ENCODE peak calls at places on chromosomes 16 and 17, in nine cellular contexts. One of them, this sample, is unnamed.

GRCh38 chr16:68744744-68745280 is 7.7 kb downstream of the CDH1 start:
- DNase-seq in SK-N-SH: no peak
- DNase-seq in keratinocyte: no peak
- DNase-seq in Karpas-422: no peak
- DNase-seq in IMR-90: peak; percentile 5
- DNase-seq in GM23248: peak; percentile 56
- DNase-seq in OCI-LY7: no peak
- DNase-seq in neural progenitor cell: no peak
- DNase-seq in A549: peak; percentile 84
- DNase-seq in this sample: peak; percentile 18

GRCh38 chr16:64621616-64622015 is 500.2 kb downstream of the CDH11 start:
- DNase-seq in SK-N-SH: no peak
- DNase-seq in keratinocyte: no peak
- DNase-seq in Karpas-422: no peak
- DNase-seq in IMR-90: no peak
- DNase-seq in GM23248: peak; percentile 61
- DNase-seq in OCI-LY7: no peak
- DNase-seq in neural progenitor cell: no peak
- DNase-seq in A549: no peak
- DNase-seq in this sample: no peak

GRCh38 chr16:3825103-3825502 is 55.4 kb downstream of the CREBBP start:
- DNase-seq in SK-N-SH: no peak
- DNase-seq in keratinocyte: no peak
- DNase-seq in Karpas-422: no peak
- DNase-seq in IMR-90: peak; percentile 45
- DNase-seq in GM23248: peak; percentile 76
- DNase-seq in OCI-LY7: no peak
- DNase-seq in neural progenitor cell: no peak
- DNase-seq in A549: no peak
- DNase-seq in this sample: peak; percentile 77

GRCh38 chr17:66755101-66755943 is 79.6 kb upstream of the CACNG5 start:
- DNase-seq in SK-N-SH: no peak
- DNase-seq in keratinocyte: no peak
- DNase-seq in Karpas-422: no peak
- DNase-seq in IMR-90: no peak
- DNase-seq in GM23248: no peak
- DNase-seq in OCI-LY7: no peak
- DNase-seq in neural progenitor cell: no peak
- DNase-seq in A549: no peak
- DNase-seq in this sample: no peak

GRCh38 chr16:71882505-71883192 is 1.3 kb downstream of the ZNF821 start:
- DNase-seq in SK-N-SH: peak; percentile 77
- DNase-seq in keratinocyte: peak; percentile 62
- DNase-seq in Karpas-422: peak; percentile 96
- DNase-seq in IMR-90: peak; percentile 75
- DNase-seq in GM23248: peak; percentile 81
- DNase-seq in OCI-LY7: peak; percentile 90
- DNase-seq in neural progenitor cell: peak; percentile 86
- DNase-seq in A549: peak; percentile 83
- DNase-seq in this sample: peak; percentile 46

GRCh38 chr16:84687715-84688114 is 12.1 kb upstream of the USP10 start:
- DNase-seq in SK-N-SH: no peak
- DNase-seq in keratinocyte: no peak
- DNase-seq in Karpas-422: no peak
- DNase-seq in IMR-90: peak; percentile 96
- DNase-seq in GM23248: peak; percentile 95
- DNase-seq in OCI-LY7: peak; percentile 76
- DNase-seq in neural progenitor cell: no peak
- DNase-seq in A549: no peak
- DNase-seq in this sample: peak; percentile 92

GRCh38 chr16:16062023-16062932 is 112.9 kb downstream of the ABCC1 start:
- DNase-seq in SK-N-SH: no peak
- DNase-seq in keratinocyte: no peak
- DNase-seq in Karpas-422: no peak
- DNase-seq in IMR-90: no peak
- DNase-seq in GM23248: no peak
- DNase-seq in OCI-LY7: peak; percentile 70
- DNase-seq in neural progenitor cell: peak; percentile 11
- DNase-seq in A549: no peak
- DNase-seq in this sample: no peak

GRCh38 chr17:17032131-17032692 is 10.0 kb upstream of the MPRIP start:
- DNase-seq in SK-N-SH: peak; percentile 85
- DNase-seq in keratinocyte: peak; percentile 75
- DNase-seq in Karpas-422: no peak
- DNase-seq in IMR-90: peak; percentile 89
- DNase-seq in GM23248: peak; percentile 97
- DNase-seq in OCI-LY7: no peak
- DNase-seq in neural progenitor cell: peak; percentile 18
- DNase-seq in A549: peak; percentile 89
- DNase-seq in this sample: peak; percentile 95

GRCh38 chr16:53974484-53975115 is 270.6 kb downstream of the FTO start:
- DNase-seq in SK-N-SH: no peak
- DNase-seq in keratinocyte: no peak
- DNase-seq in Karpas-422: no peak
- DNase-seq in IMR-90: peak; percentile 75
- DNase-seq in GM23248: peak; percentile 8
- DNase-seq in OCI-LY7: no peak
- DNase-seq in neural progenitor cell: no peak
- DNase-seq in A549: no peak
- DNase-seq in this sample: no peak

GRCh38 chr17:30203471-30203981 is 32.0 kb downstream of the SLC6A4 start:
- DNase-seq in SK-N-SH: peak; percentile 1
- DNase-seq in keratinocyte: no peak
- DNase-seq in Karpas-422: no peak
- DNase-seq in IMR-90: no peak
- DNase-seq in GM23248: no peak
- DNase-seq in OCI-LY7: no peak
- DNase-seq in neural progenitor cell: no peak
- DNase-seq in A549: no peak
- DNase-seq in this sample: no peak

GRCh38 chr17:43945074-43945824 is 3.0 kb upstream of the PPY start:
- DNase-seq in SK-N-SH: no peak
- DNase-seq in keratinocyte: no peak
- DNase-seq in Karpas-422: no peak
- DNase-seq in IMR-90: peak; percentile 30
- DNase-seq in GM23248: peak; percentile 54
- DNase-seq in OCI-LY7: no peak
- DNase-seq in neural progenitor cell: no peak
- DNase-seq in A549: no peak
- DNase-seq in this sample: peak; percentile 20

GRCh38 chr16:17377360-17378324 is 93.1 kb downstream of the XYLT1 start:
- DNase-seq in SK-N-SH: no peak
- DNase-seq in keratinocyte: no peak
- DNase-seq in Karpas-422: no peak
- DNase-seq in IMR-90: no peak
- DNase-seq in GM23248: peak; percentile 50
- DNase-seq in OCI-LY7: peak; percentile 73
- DNase-seq in neural progenitor cell: peak; percentile 84
- DNase-seq in A549: no peak
- DNase-seq in this sample: peak; percentile 46

GRCh38 chr16:77502448-77502847 is 67.6 kb upstream of the ADAMTS18 start:
- DNase-seq in SK-N-SH: no peak
- DNase-seq in keratinocyte: no peak
- DNase-seq in Karpas-422: no peak
- DNase-seq in IMR-90: no peak
- DNase-seq in GM23248: no peak
- DNase-seq in OCI-LY7: no peak
- DNase-seq in neural progenitor cell: no peak
- DNase-seq in A549: no peak
- DNase-seq in this sample: no peak

GRCh38 chr16:88460496-88461169 is 7.6 kb downstream of the ZFPM1 start:
- DNase-seq in SK-N-SH: no peak
- DNase-seq in keratinocyte: no peak
- DNase-seq in Karpas-422: no peak
- DNase-seq in IMR-90: no peak
- DNase-seq in GM23248: no peak
- DNase-seq in OCI-LY7: no peak
- DNase-seq in neural progenitor cell: no peak
- DNase-seq in A549: no peak
- DNase-seq in this sample: no peak

GRCh38 chr16:88458773-88459235 is 5.7 kb downstream of the ZFPM1 start:
- DNase-seq in SK-N-SH: no peak
- DNase-seq in keratinocyte: no peak
- DNase-seq in Karpas-422: no peak
- DNase-seq in IMR-90: no peak
- DNase-seq in GM23248: no peak
- DNase-seq in OCI-LY7: no peak
- DNase-seq in neural progenitor cell: no peak
- DNase-seq in A549: no peak
- DNase-seq in this sample: no peak

GRCh38 chr16:88461291-88462269 is 8.5 kb downstream of the ZFPM1 start:
- DNase-seq in SK-N-SH: no peak
- DNase-seq in keratinocyte: no peak
- DNase-seq in Karpas-422: no peak
- DNase-seq in IMR-90: no peak
- DNase-seq in GM23248: no peak
- DNase-seq in OCI-LY7: no peak
- DNase-seq in neural progenitor cell: peak; percentile 83
- DNase-seq in A549: no peak
- DNase-seq in this sample: no peak

GRCh38 chr16:88458039-88458772 is 5.1 kb downstream of the ZFPM1 start:
- DNase-seq in SK-N-SH: peak; percentile 88
- DNase-seq in keratinocyte: no peak
- DNase-seq in Karpas-422: no peak
- DNase-seq in IMR-90: no peak
- DNase-seq in GM23248: no peak
- DNase-seq in OCI-LY7: no peak
- DNase-seq in neural progenitor cell: no peak
- DNase-seq in A549: no peak
- DNase-seq in this sample: no peak

GRCh38 chr16:88459366-88460055 is 6.4 kb downstream of the ZFPM1 start:
- DNase-seq in SK-N-SH: no peak
- DNase-seq in keratinocyte: no peak
- DNase-seq in Karpas-422: no peak
- DNase-seq in IMR-90: no peak
- DNase-seq in GM23248: no peak
- DNase-seq in OCI-LY7: no peak
- DNase-seq in neural progenitor cell: no peak
- DNase-seq in A549: no peak
- DNase-seq in this sample: no peak
- H3K4me2 ChIP-seq in SK-N-SH: no peak overlapping the region
- H3K4me2 ChIP-seq in keratinocyte: no peak overlapping the region
- H3K4me2 ChIP-seq in Karpas-422: no peak overlapping the region
- H3K4me2 ChIP-seq in IMR-90: no peak overlapping the region
- H3K4me2 ChIP-seq in GM23248: no peak overlapping the region
- H3K4me2 ChIP-seq in OCI-LY7: no peak overlapping the region
- H3K4me2 ChIP-seq in neural progenitor cell: no peak overlapping the region
- H3K4me2 ChIP-seq in A549: no peak overlapping the region
- H3K4me2 ChIP-seq in this sample: no peak overlapping the region

GRCh38 chr16:48244863-48245195 is 729 bp downstream of the LONP2 start:
- DNase-seq in SK-N-SH: no peak
- DNase-seq in keratinocyte: no peak
- DNase-seq in Karpas-422: no peak
- DNase-seq in IMR-90: no peak
- DNase-seq in GM23248: no peak
- DNase-seq in OCI-LY7: no peak
- DNase-seq in neural progenitor cell: no peak
- DNase-seq in A549: no peak
- DNase-seq in this sample: no peak
- H3K4me2 ChIP-seq in SK-N-SH: peak overlapping the region; percentile 87
- H3K4me2 ChIP-seq in keratinocyte: peak overlapping the region; percentile 84
- H3K4me2 ChIP-seq in Karpas-422: peak overlapping the region; percentile 87
- H3K4me2 ChIP-seq in IMR-90: peak overlapping the region; percentile 91
- H3K4me2 ChIP-seq in GM23248: peak overlapping the region; percentile 98
- H3K4me2 ChIP-seq in OCI-LY7: peak overlapping the region; percentile 75
- H3K4me2 ChIP-seq in neural progenitor cell: peak overlapping the region; percentile 92
- H3K4me2 ChIP-seq in A549: peak overlapping the region; percentile 93
- H3K4me2 ChIP-seq in this sample: peak overlapping the region; percentile 92

GRCh38 chr17:4582691-4583090 is 1.6 kb upstream of the SMTNL2 start:
- DNase-seq in SK-N-SH: no peak
- DNase-seq in keratinocyte: no peak
- DNase-seq in Karpas-422: no peak
- DNase-seq in IMR-90: no peak
- DNase-seq in GM23248: no peak
- DNase-seq in OCI-LY7: no peak
- DNase-seq in neural progenitor cell: no peak
- DNase-seq in A549: no peak
- DNase-seq in this sample: no peak
- H3K4me2 ChIP-seq in SK-N-SH: no peak overlapping the region
- H3K4me2 ChIP-seq in keratinocyte: no peak overlapping the region
- H3K4me2 ChIP-seq in Karpas-422: no peak overlapping the region
- H3K4me2 ChIP-seq in IMR-90: no peak overlapping the region
- H3K4me2 ChIP-seq in GM23248: no peak overlapping the region
- H3K4me2 ChIP-seq in OCI-LY7: no peak overlapping the region
- H3K4me2 ChIP-seq in neural progenitor cell: no peak overlapping the region
- H3K4me2 ChIP-seq in A549: no peak overlapping the region
- H3K4me2 ChIP-seq in this sample: no peak overlapping the region

GRCh38 chr16:58466396-58466795 is 33.5 kb upstream of the NDRG4 start:
- DNase-seq in SK-N-SH: no peak
- DNase-seq in keratinocyte: no peak
- DNase-seq in Karpas-422: no peak
- DNase-seq in IMR-90: no peak
- DNase-seq in GM23248: no peak
- DNase-seq in OCI-LY7: no peak
- DNase-seq in neural progenitor cell: no peak
- DNase-seq in A549: no peak
- DNase-seq in this sample: no peak

GRCh38 chr16:58471209-58471975 is 28.6 kb upstream of the NDRG4 start:
- DNase-seq in SK-N-SH: no peak
- DNase-seq in keratinocyte: no peak
- DNase-seq in Karpas-422: no peak
- DNase-seq in IMR-90: no peak
- DNase-seq in GM23248: no peak
- DNase-seq in OCI-LY7: peak; percentile 42
- DNase-seq in neural progenitor cell: no peak
- DNase-seq in A549: no peak
- DNase-seq in this sample: no peak

GRCh38 chr16:58464916-58465731 is 34.8 kb upstream of the NDRG4 start:
- DNase-seq in SK-N-SH: peak; percentile 84
- DNase-seq in keratinocyte: no peak
- DNase-seq in Karpas-422: no peak
- DNase-seq in IMR-90: no peak
- DNase-seq in GM23248: no peak
- DNase-seq in OCI-LY7: no peak
- DNase-seq in neural progenitor cell: peak; percentile 69
- DNase-seq in A549: peak; percentile 51
- DNase-seq in this sample: no peak

GRCh38 chr16:58465817-58466216 is 34.1 kb upstream of the NDRG4 start:
- DNase-seq in SK-N-SH: no peak
- DNase-seq in keratinocyte: no peak
- DNase-seq in Karpas-422: no peak
- DNase-seq in IMR-90: no peak
- DNase-seq in GM23248: no peak
- DNase-seq in OCI-LY7: no peak
- DNase-seq in neural progenitor cell: no peak
- DNase-seq in A549: no peak
- DNase-seq in this sample: no peak

GRCh38 chr16:58467915-58468314 is 32.0 kb upstream of the NDRG4 start:
- DNase-seq in SK-N-SH: no peak
- DNase-seq in keratinocyte: no peak
- DNase-seq in Karpas-422: no peak
- DNase-seq in IMR-90: no peak
- DNase-seq in GM23248: no peak
- DNase-seq in OCI-LY7: no peak
- DNase-seq in neural progenitor cell: no peak
- DNase-seq in A549: no peak
- DNase-seq in this sample: no peak
- H3K4me2 ChIP-seq in SK-N-SH: no peak overlapping the region
- H3K4me2 ChIP-seq in keratinocyte: no peak overlapping the region
- H3K4me2 ChIP-seq in Karpas-422: no peak overlapping the region
- H3K4me2 ChIP-seq in IMR-90: no peak overlapping the region
- H3K4me2 ChIP-seq in GM23248: no peak overlapping the region
- H3K4me2 ChIP-seq in OCI-LY7: no peak overlapping the region
- H3K4me2 ChIP-seq in neural progenitor cell: no peak overlapping the region
- H3K4me2 ChIP-seq in A549: no peak overlapping the region
- H3K4me2 ChIP-seq in this sample: no peak overlapping the region

This sample was measured in astrocyte.